ENCODE peak calls at places on chromosomes 16 and 17, in nine cellular contexts. M is hypothalamus, Q is KBM-7, C is cardiac fibroblast, S is SW 1271, J is left kidney, D is AG09309, W is dermis microvascular lymphatic vessel endothelial cell, V is uterus. F is an unnamed sample.

GRCh38 chr17:48617515-48618365 is 2.6 kb upstream of the HOXB8 start:
- DNase-seq in W (no peak), S (no peak), D (no peak), C (no peak), M (no peak), Q (no peak), V (no peak), J (peak), F (peak)

GRCh38 chr16:11250786-11251524 is 5.0 kb downstream of the SOCS1 start:
- DNase-seq in D (no peak), V (no peak), J (no peak), S (no peak), M (no peak), C (no peak), W (no peak), Q (no peak), F (no peak)

GRCh38 chr17:51046527-51047384 is 73.9 kb downstream of the SPAG9 start:
- DNase-seq in D (peak), W (peak), C (peak), M (peak), V (peak), J (peak), Q (no peak), S (no peak), F (peak)

GRCh38 chr17:49518346-49519078 is 23.4 kb downstream of the NGFR start:
- DNase-seq in J (no peak), D (no peak), M (no peak), S (no peak), W (no peak), V (peak), Q (no peak), C (no peak), F (no peak)

GRCh38 chr16:11717811-11718210 is 24.8 kb downstream of the TXNDC11 start:
- DNase-seq in W (no peak), J (no peak), S (no peak), Q (no peak), C (no peak), V (no peak), D (no peak), M (no peak), F (no peak)

GRCh38 chr17:75365009-75365930 is 40.2 kb downstream of the GRB2 start:
- DNase-seq in Q (no peak), D (no peak), J (peak), C (no peak), M (no peak), S (no peak), V (no peak), W (no peak), F (no peak)

GRCh38 chr17:31061678-31062077 is 33.1 kb upstream of the NF1 start:
- DNase-seq in S (no peak), M (no peak), Q (peak), V (no peak), W (no peak), J (no peak), D (no peak), C (no peak), F (no peak)

GRCh38 chr17:13825526-13826040 is 223.9 kb upstream of the HS3ST3A1 start:
- DNase-seq in S (no peak), J (no peak), V (no peak), Q (no peak), C (no peak), M (no peak), D (no peak), W (no peak), F (no peak)

GRCh38 chr17:78611636-78612035 is 34.4 kb upstream of the DNAH17 start:
- DNase-seq in D (no peak), V (no peak), S (no peak), Q (no peak), M (no peak), W (no peak), C (peak), J (no peak), F (no peak)

GRCh38 chr16:20735504-20735903 is 6.1 kb downstream of the THUMPD1 start:
- DNase-seq in Q (no peak), D (no peak), S (no peak), C (peak), V (no peak), W (no peak), J (no peak), M (no peak), F (no peak)

GRCh38 chr16:29927523-29927905 is 1.5 kb upstream of the KCTD13 start:
- DNase-seq in D (no peak), J (no peak), Q (no peak), S (no peak), M (no peak), C (peak), V (no peak), W (no peak), F (no peak)

GRCh38 chr17:70022175-70022574 is 52.9 kb upstream of the KCNJ16 start:
- DNase-seq in C (no peak), W (no peak), S (no peak), Q (no peak), J (no peak), D (no peak), V (no peak), M (no peak), F (no peak)

GRCh38 chr17:67050476-67051154 is 6.3 kb downstream of the CACNG1 start:
- DNase-seq in W (no peak), M (no peak), S (no peak), V (no peak), J (no peak), C (no peak), Q (no peak), D (no peak), F (no peak)

GRCh38 chr17:28528329-28529011 is 22.3 kb downstream of the FOXN1 start:
- DNase-seq in D (no peak), M (no peak), Q (no peak), C (peak), W (no peak), J (no peak), V (no peak), S (no peak), F (no peak)

F was measured in astrocyte of the spinal cord.